ENCODE peak calls at places on chromosomes 5 and 9, in seven cellular contexts. P, L, E, T, K, C and M are unnamed samples.

GRCh38 chr5:10607666-10608442 is 44.0 kb downstream of the ANKRD33B start:
- DNase-seq in P (no peak), L (peak), E (no peak), T (peak), K (no peak), C (peak), M (peak)

GRCh38 chr5:132655821-132656773 is 1.9 kb upstream of the IL13 start:
- DNase-seq in P (no peak), L (no peak), E (peak), T (no peak), K (peak), C (no peak), M (peak)

GRCh38 chr9:17578911-17579793 is at the start of gene SH3GL2:
- DNase-seq in P (peak), L (peak), E (peak), T (peak), K (peak), C (no peak), M (peak)

GRCh38 chr5:122760281-122760680 is 14.6 kb upstream of the SNX2 start:
- DNase-seq in P (no peak), L (peak), E (no peak), T (no peak), K (no peak), C (no peak), M (no peak)

GRCh38 chr5:127785098-127785927 is 82.1 kb downstream of the CCDC192 start:
- DNase-seq in P (no peak), L (no peak), E (no peak), T (peak), K (no peak), C (no peak), M (peak)

GRCh38 chr9:129485140-129485758 is 135.7 kb downstream of the C9orf50 start:
- DNase-seq in P (no peak), L (no peak), E (no peak), T (no peak), K (no peak), C (no peak), M (no peak)

GRCh38 chr5:132446621-132447020 is 44.0 kb downstream of the IRF1 start:
- DNase-seq in P (no peak), L (no peak), E (no peak), T (peak), K (no peak), C (no peak), M (peak)

GRCh38 chr9:99020786-99021436 is 77.2 kb downstream of the COL15A1 start:
- DNase-seq in P (no peak), L (no peak), E (no peak), T (no peak), K (no peak), C (no peak), M (no peak)

GRCh38 chr5:85030685-85031084 is 646.0 kb upstream of the EDIL3 start:
- DNase-seq in P (no peak), L (no peak), E (no peak), T (no peak), K (no peak), C (no peak), M (no peak)

GRCh38 chr5:10563132-10563939 is 534 bp upstream of the ANKRD33B start:
- DNase-seq in P (no peak), L (peak), E (peak), T (peak), K (peak), C (peak), M (peak)

DNA sequence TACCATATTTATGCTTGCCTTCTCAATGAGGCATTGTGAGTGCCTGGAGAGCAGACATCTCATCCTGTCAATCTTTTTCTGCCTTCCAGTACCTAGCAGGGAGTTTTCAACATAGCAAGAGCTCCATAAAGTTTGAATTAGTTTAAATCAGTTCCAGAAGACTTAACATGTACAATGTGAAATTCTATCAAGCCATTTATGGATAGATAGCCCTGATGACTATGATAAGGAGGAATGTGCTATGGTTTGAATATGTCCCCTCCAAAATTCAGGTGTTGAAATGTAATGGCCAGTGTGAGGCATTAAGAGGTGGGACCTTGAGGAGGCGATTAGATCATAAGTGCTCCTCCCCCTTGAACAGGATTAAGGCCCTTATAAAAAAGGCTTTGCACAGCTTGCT is 306.9 kb upstream of the SMARCA2 start:
- DNase-seq in P (no peak), L (no peak), E (no peak), T (no peak), K (no peak), C (no peak), M (no peak)
- H2AK5ac ChIP-seq in P (no peak), L (no peak), E (no peak), T (no peak), K (no peak), C (no peak), M (no peak)

GRCh38 chr5:180375291-180375690 is 22.2 kb upstream of the GFPT2 start:
- DNase-seq in P (no peak), L (no peak), E (no peak), T (no peak), K (no peak), C (peak), M (no peak)

GRCh38 chr5:180373475-180374269 is 20.5 kb upstream of the GFPT2 start:
- DNase-seq in P (no peak), L (no peak), E (no peak), T (no peak), K (no peak), C (no peak), M (no peak)

GRCh38 chr5:180377556-180378197 is 24.5 kb upstream of the GFPT2 start:
- DNase-seq in P (no peak), L (peak), E (no peak), T (no peak), K (no peak), C (no peak), M (no peak)

GRCh38 chr5:180376511-180376910 is 23.4 kb upstream of the GFPT2 start:
- DNase-seq in P (no peak), L (peak), E (no peak), T (no peak), K (no peak), C (no peak), M (no peak)

DNA sequence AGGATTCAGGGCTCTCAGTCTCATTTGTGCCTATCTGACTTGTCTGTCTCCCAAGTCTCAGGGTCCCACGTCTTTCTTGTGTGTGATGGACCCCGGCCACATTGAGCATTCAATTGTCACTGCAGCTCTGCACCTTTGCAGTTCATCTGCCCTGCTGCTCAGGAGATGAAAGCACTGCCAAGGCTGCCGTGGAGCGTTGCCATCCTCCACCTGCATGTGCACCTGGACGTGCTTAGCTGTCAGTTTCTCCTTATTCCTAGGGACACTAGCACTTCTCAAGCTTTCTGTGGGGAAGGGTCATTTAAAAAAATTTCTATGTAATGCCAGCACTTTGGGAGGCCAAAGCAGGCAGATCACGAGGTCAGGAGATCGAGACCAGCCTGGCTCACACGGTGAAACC is 22.8 kb upstream of the GFPT2 start:
- DNase-seq in P (no peak), L (no peak), E (no peak), T (no peak), K (no peak), C (no peak), M (no peak)
- H3K18ac ChIP-seq in P (no peak), L (no peak), E (no peak), T (no peak), K (no peak), C (no peak), M (no peak)

GRCh38 chr5:78661044-78661443 is 12.5 kb upstream of the LHFPL2 start:
- DNase-seq in P (no peak), L (no peak), E (no peak), T (no peak), K (no peak), C (no peak), M (no peak)

GRCh38 chr5:78659114-78659513 is 10.5 kb upstream of the LHFPL2 start:
- DNase-seq in P (no peak), L (no peak), E (no peak), T (no peak), K (no peak), C (no peak), M (no peak)

GRCh38 chr5:78660401-78660800 is 11.8 kb upstream of the LHFPL2 start:
- DNase-seq in P (no peak), L (no peak), E (no peak), T (no peak), K (no peak), C (no peak), M (no peak)

GRCh38 chr5:78661691-78662090 is 13.1 kb upstream of the LHFPL2 start:
- DNase-seq in P (no peak), L (no peak), E (no peak), T (no peak), K (no peak), C (no peak), M (no peak)

GRCh38 chr5:78659714-78660113 is 11.1 kb upstream of the LHFPL2 start:
- DNase-seq in P (no peak), L (no peak), E (no peak), T (peak), K (no peak), C (no peak), M (no peak)
- H2BK120ac ChIP-seq in P (no peak), L (no peak), E (no peak), T (no peak), K (no peak), C (no peak), M (no peak)

GRCh38 chr9:25936031-25936430 is 257.8 kb upstream of the TUSC1 start:
- DNase-seq in P (no peak), L (no peak), E (no peak), T (no peak), K (no peak), C (no peak), M (no peak)
- H2AK5ac ChIP-seq in P (no peak), L (no peak), E (no peak), T (no peak), K (no peak), C (no peak), M (no peak)

DNA sequence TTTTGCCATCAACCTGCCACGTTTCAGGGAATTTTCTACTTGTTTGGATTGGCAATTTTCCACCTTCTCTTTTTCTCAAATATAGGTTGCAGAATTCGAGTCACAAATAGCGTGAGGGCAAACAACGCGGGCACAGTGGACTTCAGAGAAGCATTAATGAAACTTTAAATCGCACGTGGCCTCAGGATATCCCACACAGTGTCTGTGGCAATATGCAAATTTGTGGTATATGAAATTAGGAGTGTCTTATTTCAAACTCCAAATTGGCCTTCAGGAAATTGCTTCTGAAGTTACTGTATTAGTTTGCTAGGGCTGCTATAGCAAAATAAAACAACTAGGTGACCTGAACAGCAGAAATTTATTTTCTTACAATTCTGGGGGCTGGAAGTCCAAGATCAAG is 91.2 kb downstream of the MTRR start:
- DNase-seq in P (no peak), L (no peak), E (no peak), T (no peak), K (no peak), C (no peak), M (no peak)
- H3K18ac ChIP-seq in P (no peak), L (no peak), E (no peak), T (no peak), K (no peak), C (no peak), M (no peak)

DNA sequence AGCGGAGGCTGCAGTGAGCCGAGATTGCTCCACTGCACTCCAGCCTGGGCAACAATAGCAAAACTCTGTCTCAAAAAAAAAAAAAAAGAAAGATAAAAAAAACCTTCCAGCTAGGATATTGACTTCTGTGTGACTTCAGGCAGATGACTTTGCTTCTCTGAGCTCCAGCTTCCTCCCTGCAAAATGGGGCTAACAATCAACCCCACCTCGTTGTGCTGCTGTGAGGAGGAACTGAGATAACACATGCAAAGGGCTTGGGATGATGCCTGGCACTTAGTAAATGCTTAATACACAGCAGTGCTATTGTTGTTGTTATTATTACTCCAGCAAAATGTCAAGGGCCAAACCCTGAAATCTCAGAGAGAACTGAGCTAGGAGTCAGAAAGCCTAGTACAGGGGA is 3.5 kb upstream of the CDX1 start:
- DNase-seq in P (no peak), L (no peak), E (no peak), T (no peak), K (no peak), C (no peak), M (no peak)
- H2BK120ac ChIP-seq in P (no peak), L (no peak), E (no peak), T (peak), K (no peak), C (peak), M (peak)

GRCh38 chr9:112786834-112787520 is 36.4 kb downstream of the SNX30 start:
- DNase-seq in P (no peak), L (no peak), E (no peak), T (no peak), K (no peak), C (no peak), M (no peak)

GRCh38 chr9:112790231-112790774 is 39.7 kb downstream of the SNX30 start:
- DNase-seq in P (no peak), L (no peak), E (no peak), T (no peak), K (no peak), C (peak), M (no peak)

GRCh38 chr9:112787942-112788341 is 37.4 kb downstream of the SNX30 start:
- DNase-seq in P (no peak), L (no peak), E (no peak), T (no peak), K (no peak), C (no peak), M (no peak)

GRCh38 chr9:112792670-112793069 is 42.1 kb downstream of the SNX30 start:
- DNase-seq in P (no peak), L (no peak), E (no peak), T (no peak), K (no peak), C (no peak), M (no peak)

GRCh38 chr9:112789493-112789892 is 38.9 kb downstream of the SNX30 start:
- DNase-seq in P (no peak), L (no peak), E (no peak), T (peak), K (no peak), C (no peak), M (peak)
- H2AK5ac ChIP-seq in P (no peak), L (no peak), E (no peak), T (no peak), K (no peak), C (no peak), M (no peak)

GRCh38 chr9:133780962-133781827 is 43.0 kb upstream of the SARDH start:
- DNase-seq in P (no peak), L (no peak), E (no peak), T (no peak), K (no peak), C (no peak), M (no peak)

GRCh38 chr9:133782157-133783130 is 44.3 kb upstream of the SARDH start:
- DNase-seq in P (no peak), L (peak), E (peak), T (peak), K (peak), C (peak), M (peak)

GRCh38 chr9:133784731-133785561 is 46.8 kb upstream of the SARDH start:
- DNase-seq in P (no peak), L (no peak), E (no peak), T (no peak), K (no peak), C (peak), M (no peak)

GRCh38 chr9:133781828-133782135 is 43.6 kb upstream of the SARDH start:
- DNase-seq in P (no peak), L (no peak), E (no peak), T (no peak), K (no peak), C (no peak), M (no peak)

GRCh38 chr9:133783331-133783731 is 45.2 kb upstream of the SARDH start:
- DNase-seq in P (no peak), L (no peak), E (no peak), T (no peak), K (no peak), C (no peak), M (no peak)
- H3K18ac ChIP-seq in P (no peak), L (no peak), E (no peak), T (no peak), K (no peak), C (peak), M (no peak)

DNA sequence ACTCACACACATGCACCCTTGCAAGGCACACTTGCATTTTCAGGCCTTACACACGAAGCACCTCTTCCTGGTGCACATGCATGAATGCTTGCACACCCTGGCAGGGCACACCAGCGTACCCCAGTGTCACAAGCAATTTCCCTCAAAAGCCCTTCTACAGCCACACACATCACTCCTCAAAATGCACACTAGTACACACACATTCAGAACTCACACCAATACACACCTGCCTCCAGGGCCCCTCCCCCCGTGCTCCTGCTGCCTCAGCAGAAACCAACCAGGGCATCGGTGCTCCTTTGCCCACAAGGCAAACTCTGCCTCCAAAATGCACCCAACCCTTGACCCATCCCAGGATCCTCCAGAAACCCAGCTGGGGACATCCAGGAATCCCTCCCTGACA is 1.2 kb downstream of the CAMK2A start:
- DNase-seq in P (no peak), L (no peak), E (no peak), T (no peak), K (no peak), C (no peak), M (no peak)
- H2BK120ac ChIP-seq in P (no peak), L (no peak), E (no peak), T (no peak), K (no peak), C (no peak), M (no peak)

DNA sequence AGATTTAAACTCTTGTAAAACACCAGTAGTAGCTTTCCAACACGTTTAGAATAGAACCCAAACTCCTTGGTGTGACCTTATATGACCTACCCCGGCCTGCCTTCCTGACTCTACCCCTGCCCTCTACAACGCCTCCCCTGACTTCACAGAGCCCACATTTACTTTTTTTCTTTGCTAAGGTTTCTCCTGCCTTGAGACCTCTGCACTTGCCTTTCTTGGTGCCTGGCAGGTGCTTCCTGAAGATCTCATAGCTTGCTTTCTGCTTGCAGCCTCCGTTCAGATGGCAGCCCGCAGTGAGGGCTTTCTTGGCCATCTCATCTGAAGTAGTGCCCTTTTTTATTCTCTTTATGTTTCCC is 24.3 kb downstream of the NUP214 start:
- DNase-seq in P (no peak), L (no peak), E (no peak), T (no peak), K (no peak), C (no peak), M (no peak)
- H2AK5ac ChIP-seq in P (no peak), L (no peak), E (no peak), T (no peak), K (no peak), C (no peak), M (no peak)